ENCODE peak calls at places on chromosomes 13 and 19, in seven cellular contexts. F, E, Z, B, J, U and K are unnamed samples.

GRCh38 chr19:19160489-19161035 is 9.5 kb downstream of the MEF2B start:
- DNase-seq in F (no peak), E (no peak), Z (no peak), B (no peak), J (no peak), U (no peak), K (no peak)

GRCh38 chr13:21569686-21570085 is 34.3 kb downstream of the MICU2 start:
- DNase-seq in F (no peak), E (no peak), Z (no peak), B (no peak), J (no peak), U (no peak), K (no peak)

GRCh38 chr19:23917856-23918255 is 3.2 kb downstream of the ZNF726 start:
- DNase-seq in F (no peak), E (no peak), Z (no peak), B (no peak), J (no peak), U (no peak), K (no peak)

GRCh38 chr13:44191504-44192171 is 182.0 kb upstream of the SERP2 start:
- DNase-seq in F (peak), E (peak), Z (peak), B (no peak), J (no peak), U (peak), K (no peak)

GRCh38 chr19:34254552-34255432 is at the start of gene GARRE1:
- DNase-seq in F (peak), E (peak), Z (peak), B (peak), J (peak), U (peak), K (no peak)

GRCh38 chr13:39036212-39036611 is 1.7 kb downstream of the PROSER1 start:
- DNase-seq in F (no peak), E (no peak), Z (peak), B (no peak), J (no peak), U (peak), K (no peak)

GRCh38 chr19:33638167-33639033 is 16.6 kb downstream of the CHST8 start:
- DNase-seq in F (no peak), E (no peak), Z (no peak), B (no peak), J (no peak), U (no peak), K (no peak)

GRCh38 chr19:47853003-47853402 is 6.0 kb upstream of the TPRX2 start:
- DNase-seq in F (no peak), E (no peak), Z (no peak), B (no peak), J (no peak), U (no peak), K (no peak)

GRCh38 chr19:43763473-43763939 is 8.7 kb upstream of the SMG9 start:
- DNase-seq in F (no peak), E (no peak), Z (no peak), B (no peak), J (no peak), U (no peak), K (no peak)

GRCh38 chr19:18208098-18208951 is 4.5 kb upstream of the RAB3A start:
- DNase-seq in F (no peak), E (peak), Z (peak), B (peak), J (no peak), U (peak), K (no peak)

GRCh38 chr19:1076951-1077350 is 10.0 kb downstream of the ARHGAP45 start:
- DNase-seq in F (peak), E (no peak), Z (peak), B (peak), J (no peak), U (peak), K (no peak)

GRCh38 chr13:50796463-50796862 is 47.0 kb downstream of the DLEU7 start:
- DNase-seq in F (no peak), E (no peak), Z (no peak), B (no peak), J (no peak), U (no peak), K (no peak)

GRCh38 chr13:52788011-52788410 is 48.4 kb upstream of the CNMD start:
- DNase-seq in F (no peak), E (no peak), Z (no peak), B (no peak), J (no peak), U (no peak), K (no peak)

GRCh38 chr19:44806271-44806670 is 2.6 kb upstream of the BCAM start:
- DNase-seq in F (no peak), E (no peak), Z (no peak), B (no peak), J (no peak), U (no peak), K (no peak)

GRCh38 chr19:41175825-41176734 is 16.9 kb upstream of the CYP2S1 start:
- DNase-seq in F (peak), E (peak), Z (no peak), B (no peak), J (no peak), U (peak), K (no peak)

GRCh38 chr13:40640845-40641458 is 25.5 kb downstream of the FOXO1 start:
- DNase-seq in F (no peak), E (no peak), Z (no peak), B (no peak), J (no peak), U (peak), K (no peak)

GRCh38 chr19:5628919-5629481 is 6.1 kb downstream of the SAFB start:
- DNase-seq in F (no peak), E (no peak), Z (no peak), B (no peak), J (no peak), U (no peak), K (no peak)

GRCh38 chr19:6540918-6541689 is 10.3 kb downstream of the TNFSF9 start:
- DNase-seq in F (no peak), E (no peak), Z (no peak), B (no peak), J (no peak), U (no peak), K (no peak)

GRCh38 chr13:24050292-24050711 is 110.2 kb upstream of the SPATA13 start:
- DNase-seq in F (no peak), E (no peak), Z (no peak), B (no peak), J (no peak), U (no peak), K (no peak)

GRCh38 chr19:7294571-7295212 is 478 bp upstream of the INSR start:
- DNase-seq in F (no peak), E (peak), Z (peak), B (peak), J (peak), U (peak), K (peak)

GRCh38 chr13:43031881-43032280 is 8.5 kb downstream of the DNAJC15 start:
- DNase-seq in F (no peak), E (no peak), Z (no peak), B (no peak), J (no peak), U (no peak), K (no peak)

GRCh38 chr13:54953786-54954185 is 1925.2 kb downstream of the OLFM4 start:
- DNase-seq in F (no peak), E (no peak), Z (no peak), B (no peak), J (no peak), U (no peak), K (no peak)